ENCODE peak calls at places on chromosomes 6 and 20, in seven cellular contexts. F is hepatocyte, W is HCT116, A is Karpas-422, J is PC-9, Y is OCI-LY7, C is GM23248. K is an unnamed sample. For H3K9me2, the result is how much of the 10 kb centered on the place peaks cover.

GRCh38 chr20:51318058-51318960 is 224.2 kb downstream of the NFATC2 start:
- DNase-seq in F (peak), Y (peak), C (peak), W (peak), A (peak), J (peak), K (peak)

GRCh38 chr6:143691155-143691554 is 13.4 kb downstream of the PHACTR2 start:
- DNase-seq in C (no peak), Y (no peak), F (no peak), A (no peak), W (no peak), J (no peak), K (no peak)

GRCh38 chr6:37741757-37742400 is 44.2 kb upstream of the MDGA1 start:
- DNase-seq in C (peak), W (no peak), A (no peak), F (peak), J (peak), Y (no peak), K (no peak)

GRCh38 chr6:83511901-83512681 is at the start of gene PRSS35:
- DNase-seq in F (peak), W (peak), J (peak), A (no peak), Y (no peak), C (peak), K (peak)

GRCh38 chr6:39330057-39330456 is 7.6 kb upstream of the KCNK16 start:
- DNase-seq in W (no peak), J (no peak), A (no peak), C (no peak), F (no peak), Y (peak), K (no peak)

GRCh38 chr20:45300961-45301360 is 5.7 kb upstream of the RBPJL start:
- DNase-seq in J (peak), W (peak), C (peak), A (peak), Y (peak), F (no peak), K (peak)

GRCh38 chr6:6569768-6570167 is 18.8 kb upstream of the LY86 start:
- DNase-seq in F (no peak), C (no peak), A (no peak), J (no peak), Y (no peak), W (no peak), K (no peak)

GRCh38 chr20:37797669-37798175 is 103.9 kb downstream of the CTNNBL1 start:
- DNase-seq in C (no peak), Y (no peak), W (no peak), F (no peak), J (no peak), A (no peak), K (no peak)

GRCh38 chr20:48716086-48716485 is 111.7 kb downstream of the PREX1 start:
- DNase-seq in F (no peak), C (no peak), A (no peak), J (no peak), Y (no peak), W (no peak), K (no peak)

GRCh38 chr6:2949121-2949520 is 22.2 kb downstream of the SERPINB6 start:
- DNase-seq in W (no peak), A (no peak), C (no peak), F (no peak), J (no peak), Y (no peak), K (no peak)

GRCh38 chr6:162900503-162900902 is 172.7 kb downstream of the PACRG start:
- DNase-seq in Y (no peak), F (no peak), A (no peak), W (no peak), C (no peak), J (no peak), K (no peak)

GRCh38 chr6:37052027-37052628 is 46.7 kb downstream of the FGD2 start:
- DNase-seq in A (no peak), Y (peak), J (no peak), C (no peak), F (no peak), W (no peak), K (no peak)

GRCh38 chr6:33390173-33390572 is 1.4 kb upstream of the KIFC1 start:
- DNase-seq in F (no peak), W (no peak), C (no peak), J (no peak), Y (no peak), A (peak), K (no peak)

GRCh38 chr6:117483645-117484016 is 1.2 kb downstream of the DCBLD1 start:
- DNase-seq in A (no peak), W (no peak), J (no peak), C (peak), F (peak), Y (no peak), K (peak)

GRCh38 chr6:14315353-14315752 is 197.8 kb downstream of the CD83 start:
- DNase-seq in C (no peak), Y (no peak), J (no peak), F (no peak), A (no peak), W (no peak), K (no peak)

GRCh38 chr6:25138697-25139051 is 140.5 kb upstream of the CARMIL1 start:
- DNase-seq in C (peak), F (no peak), J (no peak), A (peak), Y (peak), W (no peak), K (peak)

GRCh38 chr6:138999949-139000725 is 12.1 kb upstream of the REPS1 start:
- DNase-seq in W (no peak), J (no peak), Y (no peak), C (no peak), F (no peak), A (no peak), K (no peak)

GRCh38 chr6:90197854-90198496 is 98.7 kb downstream of the BACH2 start:
- DNase-seq in W (no peak), A (peak), Y (peak), J (no peak), C (peak), F (peak), K (no peak)

GRCh38 chr6:134173007-134173690 is 120.7 kb upstream of the SLC2A12 start:
- DNase-seq in Y (no peak), A (no peak), J (no peak), C (peak), F (no peak), W (no peak), K (no peak)

GRCh38 chr20:1287787-1288569 is 21.9 kb downstream of the SNPH start:
- DNase-seq in A (no peak), W (no peak), C (no peak), Y (no peak), F (no peak), J (no peak), K (no peak)

GRCh38 chr20:6026051-6026450 is 27.8 kb downstream of the LRRN4 start:
- DNase-seq in J (no peak), W (no peak), Y (no peak), A (no peak), C (peak), F (no peak), K (peak)

GRCh38 chr20:18832801-18833200 is 19.2 kb downstream of the SCP2D1 start:
- DNase-seq in F (no peak), A (no peak), J (no peak), Y (no peak), W (no peak), C (no peak), K (no peak)

GRCh38 chr6:7528565-7528964 is 12.9 kb upstream of the DSP start:
- DNase-seq in F (no peak), J (no peak), Y (no peak), C (peak), A (no peak), W (no peak), K (no peak)

GRCh38 chr6:40397287-40398033 is 189.7 kb downstream of the LRFN2 start:
- DNase-seq in A (no peak), C (no peak), F (no peak), J (no peak), Y (no peak), W (no peak), K (no peak)

GRCh38 chr6:163165155-163165910 is 249.2 kb upstream of the QKI start:
- DNase-seq in J (no peak), W (no peak), F (no peak), A (no peak), Y (no peak), C (no peak), K (no peak)

GRCh38 chr20:20466341-20466879 is 98.5 kb downstream of the INSM1 start:
- DNase-seq in Y (peak), C (peak), W (no peak), A (peak), F (no peak), J (no peak), K (no peak)

GRCh38 chr6:33276581-33276863 is 401 bp upstream of the B3GALT4 start:
- DNase-seq in A (no peak), J (no peak), F (no peak), Y (peak), C (peak), W (no peak), K (no peak)

GRCh38 chr6:36368921-36369880 is 18.3 kb downstream of the ETV7 start:
- DNase-seq in F (no peak), C (peak), W (no peak), Y (no peak), J (no peak), A (no peak), K (no peak)

GRCh38 chr6:162613310-162613709 is 114.3 kb downstream of the PRKN start:
- DNase-seq in J (no peak), C (no peak), Y (no peak), W (no peak), A (no peak), F (no peak), K (no peak)

GRCh38 chr20:60214901-60215522 is 256.8 kb downstream of the CDH26 start:
- DNase-seq in A (no peak), W (no peak), F (no peak), Y (no peak), J (no peak), C (no peak), K (no peak)

GRCh38 chr6:100459291-100459690 is 5.4 kb downstream of the SIM1 start:
- DNase-seq in C (no peak), Y (no peak), J (no peak), W (no peak), F (no peak), A (no peak), K (no peak)

GRCh38 chr6:24930386-24930785 is 5.4 kb downstream of the RIPOR2 start:
- DNase-seq in C (peak), J (no peak), A (peak), F (no peak), W (no peak), Y (no peak), K (no peak)

GRCh38 chr6:44503471-44503870 is 116.0 kb downstream of the CDC5L start:
- DNase-seq in C (no peak), Y (no peak), J (no peak), F (no peak), W (no peak), A (no peak), K (no peak)
- H3K9me2 ChIP-seq in C (under half), Y (under half), J (under half), F (under half), W (under half), A (under half), K (under half)

DNA sequence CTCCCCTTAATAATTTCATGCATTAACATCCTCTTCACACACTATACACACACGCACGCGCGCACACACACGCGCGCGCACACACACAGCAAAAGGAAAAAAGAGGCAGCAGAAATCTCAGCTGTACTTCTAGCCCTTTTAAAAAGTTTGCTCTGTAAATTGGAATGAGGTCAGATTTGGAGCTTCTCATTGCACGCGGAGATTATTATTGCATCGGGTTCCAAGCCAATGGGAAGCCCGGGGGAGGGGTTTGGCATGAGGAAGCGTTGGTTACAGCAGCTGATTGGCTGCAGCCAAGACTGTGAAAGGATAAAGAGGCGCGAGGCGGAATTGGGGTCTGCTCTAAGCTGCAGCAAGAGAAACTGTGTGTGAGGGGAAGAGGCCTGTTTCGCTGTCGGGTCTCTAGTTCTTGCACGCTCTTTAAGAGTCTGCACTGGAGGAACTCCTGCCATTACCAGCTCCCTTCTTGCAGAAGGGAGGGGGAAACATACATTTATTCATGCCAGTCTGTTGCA is at the start of gene SOX4:
- DNase-seq in F (peak), J (peak), Y (peak), W (peak), A (peak), C (peak), K (peak)
- H3K4me3 ChIP-seq in F (peak), J (peak), Y (peak), W (peak), A (peak), C (peak), K (peak)

GRCh38 chr6:169082817-169083540 is 170.7 kb downstream of the THBS2 start:
- DNase-seq in W (no peak), A (no peak), F (no peak), C (no peak), Y (no peak), J (no peak), K (no peak)
- H3K9me2 ChIP-seq in W (under half), A (under half), F (under half), C (under half), Y (under half), J (under half), K (under half)

GRCh38 chr20:63212792-63213191 is 3.1 kb downstream of the YTHDF1 start:
- DNase-seq in J (no peak), Y (no peak), F (no peak), W (no peak), A (no peak), C (peak), K (no peak)

GRCh38 chr20:63215101-63216040 is 560 bp downstream of the YTHDF1 start:
- DNase-seq in Y (peak), A (peak), J (peak), C (peak), W (no peak), F (peak), K (peak)

GRCh38 chr20:63216041-63216848 is at the start of gene YTHDF1:
- DNase-seq in F (peak), A (peak), W (peak), J (peak), Y (peak), C (peak), K (peak)

GRCh38 chr20:63212393-63212730 is 3.6 kb downstream of the YTHDF1 start:
- DNase-seq in Y (no peak), A (no peak), J (no peak), W (no peak), C (peak), F (no peak), K (no peak)

GRCh38 chr20:63214514-63214913 is 1.4 kb downstream of the YTHDF1 start:
- DNase-seq in C (no peak), Y (no peak), J (no peak), A (no peak), F (no peak), W (no peak), K (no peak)
- H3K4me3 ChIP-seq in C (peak), Y (peak), J (peak), A (peak), F (peak), W (peak), K (peak)

GRCh38 chr6:166296035-166296883 is 11.9 kb downstream of the PRR18 start:
- DNase-seq in J (no peak), W (no peak), C (no peak), F (no peak), A (no peak), Y (no peak), K (no peak)
- H3K9me2 ChIP-seq in J (under half), W (under half), C (under half), F (under half), A (under half), Y (under half), K (under half)

DNA sequence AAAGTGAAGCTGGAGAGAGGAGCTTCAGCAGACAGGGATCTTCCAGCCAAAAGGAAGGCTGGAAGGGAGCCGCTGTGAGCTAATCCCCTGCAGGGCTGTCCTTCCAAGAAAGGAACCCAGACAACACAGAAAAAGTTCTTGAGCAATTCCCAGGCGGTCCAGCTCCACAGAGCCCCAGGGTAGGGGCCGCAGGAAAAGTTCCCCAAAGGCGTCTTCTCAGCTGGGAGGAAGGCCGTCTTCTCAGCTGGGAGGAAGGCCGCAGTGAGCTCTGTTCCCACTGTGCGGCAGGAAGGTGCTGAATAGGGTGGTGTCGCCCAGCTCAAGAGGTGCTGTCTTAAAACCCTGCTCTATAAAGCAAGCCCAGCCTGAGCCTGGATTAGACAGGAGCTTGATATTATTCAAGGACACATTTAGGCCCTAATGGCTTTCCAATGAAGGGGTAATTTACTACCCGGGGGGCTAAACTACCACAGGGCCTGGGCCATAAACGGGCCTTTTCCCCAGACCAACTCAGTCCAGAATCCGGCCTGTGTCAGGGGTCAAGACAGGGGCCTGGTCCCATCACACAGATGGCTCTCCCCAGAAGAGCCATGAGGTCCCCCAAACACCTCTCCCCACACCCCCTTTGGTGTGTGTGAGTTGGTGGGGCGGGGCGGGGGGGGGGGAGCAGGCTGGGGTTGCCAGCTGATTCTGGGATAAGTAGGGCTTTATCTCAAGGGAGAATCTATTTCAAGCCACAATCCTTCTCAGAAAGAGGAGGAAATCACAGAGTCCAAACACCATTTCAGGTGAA is 103.6 kb downstream of the NOL4L start:
- DNase-seq in Y (no peak), F (peak), C (peak), W (no peak), A (no peak), J (no peak), K (no peak)
- H3K4me3 ChIP-seq in Y (no peak), F (peak), C (peak), W (no peak), A (no peak), J (no peak), K (peak)

GRCh38 chr20:32911355-32911754 is 52.6 kb downstream of the EFCAB8 start:
- DNase-seq in F (no peak), A (no peak), C (no peak), W (no peak), Y (no peak), J (no peak), K (no peak)

GRCh38 chr20:32907886-32908285 is 49.2 kb downstream of the EFCAB8 start:
- DNase-seq in F (no peak), C (no peak), Y (no peak), J (no peak), W (no peak), A (no peak), K (no peak)

GRCh38 chr20:32909896-32910571 is 51.3 kb downstream of the EFCAB8 start:
- DNase-seq in A (no peak), C (no peak), Y (no peak), F (no peak), J (no peak), W (no peak), K (no peak)

GRCh38 chr20:32908334-32909292 is 49.9 kb downstream of the EFCAB8 start:
- DNase-seq in J (no peak), Y (no peak), W (no peak), A (no peak), F (no peak), C (no peak), K (no peak)

GRCh38 chr20:32909451-32909850 is 50.7 kb downstream of the EFCAB8 start:
- DNase-seq in W (no peak), A (no peak), Y (no peak), C (no peak), J (no peak), F (no peak), K (no peak)
- H3K9me2 ChIP-seq in W (under half), A (under half), Y (under half), C (under half), J (under half), F (under half), K (under half)

GRCh38 chr6:16748028-16748319 is 13.3 kb downstream of the ATXN1 start:
- DNase-seq in C (no peak), Y (no peak), W (no peak), J (no peak), F (no peak), A (no peak), K (no peak)

GRCh38 chr6:16750566-16750965 is 10.7 kb downstream of the ATXN1 start:
- DNase-seq in Y (no peak), C (no peak), A (no peak), F (no peak), J (no peak), W (no peak), K (no peak)

GRCh38 chr6:16749516-16750485 is 11.5 kb downstream of the ATXN1 start:
- DNase-seq in Y (no peak), J (no peak), A (no peak), W (no peak), F (no peak), C (no peak), K (peak)

GRCh38 chr6:16746812-16747211 is 14.4 kb downstream of the ATXN1 start:
- DNase-seq in A (no peak), J (no peak), C (no peak), F (no peak), W (no peak), Y (no peak), K (no peak)

GRCh38 chr6:16747232-16748027 is 13.8 kb downstream of the ATXN1 start:
- DNase-seq in W (no peak), J (no peak), F (peak), Y (no peak), C (peak), A (no peak), K (peak)
- H3K4me3 ChIP-seq in W (no peak), J (no peak), F (peak), Y (no peak), C (peak), A (no peak), K (peak)

K was measured in PC-3.